ENCODE peak calls at places on chromosomes 2 and 18, in five cellular contexts. N is H9, W is IMR-90, A is mesendoderm, R is mesenchymal stem cell. Y is an unnamed sample.

GRCh38 chr2:120825370-120826259 is 89.9 kb downstream of the GLI2 start:
- DNase-seq in W (peak; percentile 90), A (peak; percentile 67), R (peak; percentile 94), N (no peak), Y (no peak)

GRCh38 chr2:217959723-217960122 is 43.1 kb downstream of the TNS1 start:
- DNase-seq in A (peak; percentile 88), W (peak; percentile 31), R (no peak), N (peak; percentile 39), Y (no peak)

GRCh38 chr2:113212245-113213060 is 38.7 kb downstream of the PSD4 start:
- DNase-seq in N (no peak), R (peak; percentile 21), W (no peak), A (no peak), Y (no peak)

GRCh38 chr2:12091201-12091806 is 344.9 kb downstream of the LPIN1 start:
- DNase-seq in W (no peak), A (no peak), R (no peak), N (no peak), Y (no peak)

GRCh38 chr18:36724169-36724568 is 104.6 kb downstream of the TPGS2 start:
- DNase-seq in R (no peak), N (no peak), W (no peak), A (no peak), Y (no peak)

GRCh38 chr2:236715511-236715961 is 145.9 kb downstream of the ACKR3 start:
- DNase-seq in A (no peak), W (no peak), N (no peak), R (no peak), Y (no peak)

GRCh38 chr2:157827377-157827776 is 48.8 kb downstream of the ACVR1 start:
- DNase-seq in N (no peak), A (no peak), R (no peak), W (no peak), Y (no peak)

GRCh38 chr2:56523815-56524214 is 340.0 kb downstream of the CCDC85A start:
- DNase-seq in R (no peak), A (no peak), W (no peak), N (no peak), Y (no peak)

GRCh38 chr2:170505631-170506270 is 209.4 kb upstream of the SP5 start:
- DNase-seq in R (no peak), N (no peak), A (peak; percentile 65), W (no peak), Y (no peak)

GRCh38 chr18:40179647-40180175 is 1775.3 kb upstream of the PIK3C3 start:
- DNase-seq in N (no peak), R (no peak), A (peak; percentile 49), W (peak; percentile 0), Y (no peak)

GRCh38 chr2:217387776-217388381 is 528.0 kb upstream of the TNP1 start:
- DNase-seq in W (no peak), N (no peak), R (no peak), A (no peak), Y (no peak)

GRCh38 chr2:209387389-209387788 is 36.5 kb upstream of the MAP2 start:
- DNase-seq in W (no peak), N (no peak), R (no peak), A (no peak), Y (no peak)

GRCh38 chr18:23694642-23695430 is 5.6 kb downstream of the LAMA3 start:
- DNase-seq in A (no peak), W (no peak), N (no peak), R (no peak), Y (no peak)

GRCh38 chr18:33898427-33898826 is 320.4 kb downstream of the ASXL3 start:
- DNase-seq in A (no peak), W (no peak), R (no peak), N (no peak), Y (no peak)

GRCh38 chr2:181991171-181991885 is 5.7 kb downstream of the PPP1R1C start:
- DNase-seq in A (no peak), N (no peak), W (no peak), R (no peak), Y (no peak)

GRCh38 chr2:175854149-175854548 is 147.9 kb downstream of the LNPK start:
- DNase-seq in A (no peak), N (no peak), W (no peak), R (no peak), Y (no peak)

GRCh38 chr2:159297042-159297707 is 10.7 kb upstream of the WDSUB1 start:
- DNase-seq in W (no peak), N (no peak), R (no peak), A (peak; percentile 13), Y (no peak)

GRCh38 chr2:44934962-44935853 is 6.3 kb upstream of the SIX3 start:
- DNase-seq in A (peak; percentile 61), N (peak; percentile 64), R (no peak), W (no peak), Y (no peak)

GRCh38 chr2:45578056-45578843 is 32.8 kb downstream of the SRBD1 start:
- DNase-seq in N (peak; percentile 33), A (peak; percentile 81), R (peak; percentile 45), W (peak; percentile 59), Y (no peak)

GRCh38 chr2:102455061-102455670 is 17.9 kb upstream of the SLC9A4 start:
- DNase-seq in N (no peak), W (no peak), R (no peak), A (no peak), Y (no peak)

GRCh38 chr2:102790086-102790453 is 28.2 kb downstream of the TMEM182 start:
- DNase-seq in W (no peak), R (no peak), N (no peak), A (no peak), Y (no peak)

GRCh38 chr18:27400001-27400400 is 214.9 kb upstream of the CHST9 start:
- DNase-seq in N (peak; percentile 84), R (peak; percentile 1), W (no peak), A (peak; percentile 83), Y (peak; percentile 57)

GRCh38 chr2:134282638-134283400 is 28.9 kb downstream of the MGAT5 start:
- DNase-seq in R (peak; percentile 37), N (no peak), A (no peak), W (no peak), Y (no peak)

GRCh38 chr2:220194630-220195029 is 567.2 kb downstream of the SLC4A3 start:
- DNase-seq in R (no peak), N (no peak), A (no peak), W (no peak), Y (no peak)

GRCh38 chr2:201070966-201071304 is 536 bp downstream of the HYCC2 start:
- DNase-seq in A (peak; percentile 40), W (no peak), N (no peak), R (peak; percentile 42), Y (no peak)

GRCh38 chr2:201073071-201073470 is 1.3 kb downstream of the NDUFB3 start:
- DNase-seq in R (no peak), A (no peak), W (no peak), N (no peak), Y (no peak)

GRCh38 chr2:201071305-201072200 is at the start of the genes HYCC2 and NDUFB3:
- DNase-seq in R (peak; percentile 96), N (peak; percentile 94), A (peak; percentile 98), W (peak; percentile 93), Y (peak; percentile 85)

GRCh38 chr2:201074996-201075395 is 3.2 kb downstream of the NDUFB3 start:
- DNase-seq in W (no peak), N (no peak), R (no peak), A (no peak), Y (no peak)

DNA sequence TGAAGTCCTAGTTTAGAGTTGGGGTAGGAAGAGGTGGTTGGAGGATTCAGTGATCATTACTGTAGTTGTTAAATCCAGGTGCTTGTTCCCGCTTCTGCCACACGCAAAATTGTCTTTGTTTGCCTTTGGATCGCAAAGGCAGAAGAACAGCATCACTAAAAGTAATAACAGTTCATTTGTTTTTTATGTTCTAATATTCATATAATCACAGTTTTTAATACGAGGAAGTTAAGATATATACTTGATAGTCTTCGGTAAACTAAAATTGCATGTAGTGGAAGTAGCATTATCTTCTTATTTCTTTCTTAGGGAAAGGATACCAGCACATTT is 365 bp downstream of the NDUFB3 start:
- DNase-seq in A (no peak), N (no peak), R (no peak), W (no peak), Y (no peak)
- H4K8ac ChIP-seq in A (no peak overlapping the region), N (no peak overlapping the region), R (peak overlapping the region; percentile 35), W (peak overlapping the region; percentile 99), Y (no peak overlapping the region)

GRCh38 chr2:74735544-74735943 is 81.5 kb downstream of the SEMA4F start:
- DNase-seq in N (peak; percentile 47), R (no peak), W (no peak), A (peak; percentile 10), Y (no peak)
- H4K8ac ChIP-seq in N (no peak overlapping the region), R (no peak overlapping the region), W (peak overlapping the region; percentile 56), A (no peak overlapping the region), Y (no peak overlapping the region)

GRCh38 chr18:31683968-31684278 is 458 bp downstream of the B4GALT6 start:
- DNase-seq in N (no peak), W (no peak), R (no peak), A (no peak), Y (no peak)
- H4K8ac ChIP-seq in N (no peak overlapping the region), W (no peak overlapping the region), R (no peak overlapping the region), A (no peak overlapping the region), Y (no peak overlapping the region)

GRCh38 chr2:234953116-234954031 is 1.6 kb downstream of the SH3BP4 start:
- DNase-seq in N (no peak), W (no peak), R (peak; percentile 40), A (peak; percentile 57), Y (no peak)
- H4K8ac ChIP-seq in N (no peak overlapping the region), W (peak overlapping the region; percentile 76), R (no peak overlapping the region), A (no peak overlapping the region), Y (no peak overlapping the region)

DNA sequence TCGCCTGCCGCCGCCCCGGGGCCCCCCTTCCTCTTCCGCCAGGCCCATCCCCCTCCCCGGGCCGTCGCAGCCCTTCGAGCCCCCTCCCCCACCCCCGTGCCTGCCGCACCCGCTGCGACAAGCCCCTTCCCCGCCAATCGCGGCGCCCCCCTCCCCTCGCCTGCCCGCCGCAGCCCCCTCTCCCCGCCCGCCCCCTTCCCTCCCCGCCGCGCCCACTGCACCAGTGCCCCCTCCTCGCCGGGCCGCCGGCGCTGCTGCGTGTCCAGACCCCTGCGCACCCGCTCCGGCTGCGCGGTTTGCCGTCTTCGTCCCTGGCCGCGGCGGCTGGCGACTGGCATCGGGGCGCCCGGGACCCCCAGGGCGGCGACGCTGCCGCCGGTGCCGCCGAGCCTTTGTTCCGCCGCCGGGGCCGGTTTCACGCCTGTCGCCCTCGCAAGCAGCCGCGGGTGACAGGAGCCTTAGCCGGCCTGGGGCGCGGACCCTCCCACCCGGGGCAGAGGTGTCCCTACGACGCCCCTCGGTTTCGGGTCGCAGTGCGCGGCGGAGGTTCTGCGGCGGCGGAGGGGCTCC is 18.1 kb downstream of the GPC1 start:
- DNase-seq in W (no peak), A (no peak), N (no peak), R (no peak), Y (no peak)
- H4K8ac ChIP-seq in W (no peak overlapping the region), A (no peak overlapping the region), N (no peak overlapping the region), R (no peak overlapping the region), Y (no peak overlapping the region)

Y was measured in H1.